ENCODE peak calls at places on chromosomes 2 and 18, in six cellular contexts. S, F, E, V, Q and X are unnamed samples.
A peak's percentile ranks its signal among the peaks of the same experiment; 100 is the strongest.

GRCh38 chr2:152826880-152827279 is 108.5 kb downstream of the ARL6IP6 start:
- DNase-seq in S (no peak), F (peak; percentile 80), E (no peak), V (no peak), Q (no peak), X (peak; percentile 27)

GRCh38 chr18:26418225-26418624 is 130.1 kb downstream of the KCTD1 start:
- DNase-seq in S (no peak), F (no peak), E (no peak), V (no peak), Q (no peak), X (no peak)

GRCh38 chr2:202373490-202373889 is 2.6 kb upstream of the BMPR2 start:
- DNase-seq in S (no peak), F (peak; percentile 54), E (no peak), V (no peak), Q (no peak), X (no peak)

GRCh38 chr2:55843096-55843991 is 80.2 kb downstream of the EFEMP1 start:
- DNase-seq in S (peak; percentile 54), F (peak; percentile 82), E (peak; percentile 39), V (peak; percentile 60), Q (no peak), X (peak; percentile 2)

GRCh38 chr2:27083410-27084296 is 2.9 kb upstream of the KHK start:
- DNase-seq in S (no peak), F (no peak), E (no peak), V (no peak), Q (no peak), X (no peak)

GRCh38 chr18:9734189-9734588 is 26.1 kb downstream of the RAB31 start:
- DNase-seq in S (no peak), F (no peak), E (no peak), V (no peak), Q (no peak), X (no peak)

GRCh38 chr2:19860022-19860421 is 41.8 kb downstream of the TTC32 start:
- DNase-seq in S (no peak), F (peak; percentile 8), E (no peak), V (no peak), Q (peak; percentile 30), X (no peak)

GRCh38 chr2:144083211-144083610 is 436.7 kb downstream of the ZEB2 start:
- DNase-seq in S (no peak), F (peak; percentile 33), E (no peak), V (no peak), Q (no peak), X (no peak)

GRCh38 chr2:72896446-72896845 is 9.2 kb downstream of the SPR start:
- DNase-seq in S (no peak), F (peak; percentile 37), E (no peak), V (no peak), Q (no peak), X (no peak)

GRCh38 chr18:68604256-68604655 is 110.7 kb downstream of the TMX3 start:
- DNase-seq in S (no peak), F (peak; percentile 29), E (no peak), V (no peak), Q (no peak), X (no peak)